ENCODE peak calls at places on chromosomes 16 and 17, in seven cellular contexts. R is HFF-Myc, C is iPS DF 6.9, F is colonic mucosa, X is A673, T is K562, Z is Panc1. V is an unnamed sample.

GRCh38 chr16:4370570-4371480 is 823 bp upstream of the VASN start:
- DNase-seq in R (no peak), C (no peak), F (peak), X (no peak), T (peak), Z (no peak), V (peak)

GRCh38 chr16:19021747-19022146 is 38.0 kb downstream of the TMC7 start:
- DNase-seq in R (no peak), C (no peak), F (no peak), X (no peak), T (no peak), Z (no peak), V (no peak)

GRCh38 chr17:59311051-59311468 is 20.4 kb upstream of the YPEL2 start:
- DNase-seq in R (peak), C (peak), F (peak), X (peak), T (peak), Z (peak), V (no peak)

GRCh38 chr17:15343749-15344148 is 2.4 kb upstream of the TEKT3 start:
- DNase-seq in R (no peak), C (no peak), F (no peak), X (no peak), T (no peak), Z (no peak), V (peak)

GRCh38 chr17:56880571-56880970 is 33.3 kb downstream of the TRIM25 start:
- DNase-seq in R (no peak), C (no peak), F (no peak), X (no peak), T (no peak), Z (no peak), V (no peak)

GRCh38 chr16:14372471-14372870 is 257.6 kb downstream of the PARN start:
- DNase-seq in R (no peak), C (no peak), F (no peak), X (no peak), T (no peak), Z (no peak), V (no peak)

GRCh38 chr17:64384253-64385186 is 6.1 kb downstream of the PECAM1 start:
- DNase-seq in R (no peak), C (no peak), F (no peak), X (no peak), T (no peak), Z (no peak), V (no peak)

GRCh38 chr16:4232541-4233386 is 9.1 kb downstream of the SRL start:
- DNase-seq in R (no peak), C (no peak), F (no peak), X (no peak), T (no peak), Z (no peak), V (no peak)

GRCh38 chr17:65243838-65244237 is 106.7 kb downstream of the RGS9 start:
- DNase-seq in R (no peak), C (no peak), F (no peak), X (peak), T (no peak), Z (no peak), V (no peak)

GRCh38 chr17:69314246-69315030 is 12.5 kb downstream of the ABCA5 start:
- DNase-seq in R (no peak), C (no peak), F (no peak), X (no peak), T (no peak), Z (no peak), V (no peak)

GRCh38 chr16:67749436-67750078 is 30.4 kb upstream of the GFOD2 start:
- DNase-seq in R (no peak), C (no peak), F (no peak), X (no peak), T (no peak), Z (no peak), V (no peak)

GRCh38 chr16:54375056-54375455 is 88.5 kb upstream of the IRX3 start:
- DNase-seq in R (no peak), C (no peak), F (no peak), X (no peak), T (no peak), Z (no peak), V (no peak)

GRCh38 chr17:39747745-39748144 is 10.0 kb downstream of the GRB7 start:
- DNase-seq in R (no peak), C (no peak), F (no peak), X (no peak), T (no peak), Z (no peak), V (no peak)

GRCh38 chr16:17945080-17945601 is 391.4 kb downstream of the NPIPA8 start:
- DNase-seq in R (no peak), C (no peak), F (no peak), X (no peak), T (peak), Z (no peak), V (peak)

GRCh38 chr17:63722403-63722802 is 19.2 kb downstream of the STRADA start:
- DNase-seq in R (no peak), C (no peak), F (no peak), X (no peak), T (no peak), Z (no peak), V (no peak)

GRCh38 chr16:88681084-88681680 is 5.1 kb downstream of the SNAI3 start:
- DNase-seq in R (no peak), C (no peak), F (peak), X (no peak), T (peak), Z (no peak), V (no peak)

GRCh38 chr17:40607641-40608040 is 40.0 kb downstream of the SMARCE1 start:
- DNase-seq in R (no peak), C (no peak), F (no peak), X (no peak), T (no peak), Z (no peak), V (no peak)

GRCh38 chr17:371583-371982 is 19.0 kb upstream of the RPH3AL start:
- DNase-seq in R (no peak), C (no peak), F (no peak), X (no peak), T (no peak), Z (no peak), V (no peak)

GRCh38 chr17:10119203-10120112 is 78.9 kb downstream of the GAS7 start:
- DNase-seq in R (no peak), C (no peak), F (peak), X (peak), T (no peak), Z (no peak), V (no peak)

GRCh38 chr17:8004899-8005298 is 2.5 kb downstream of the GUCY2D start:
- DNase-seq in R (no peak), C (no peak), F (no peak), X (no peak), T (no peak), Z (no peak), V (no peak)

GRCh38 chr17:44378171-44378705 is 11.2 kb downstream of the ITGA2B start:
- DNase-seq in R (no peak), C (no peak), F (no peak), X (no peak), T (no peak), Z (no peak), V (no peak)

GRCh38 chr17:43784068-43784467 is 3.8 kb downstream of the CFAP97D1 start:
- DNase-seq in R (no peak), C (no peak), F (no peak), X (peak), T (no peak), Z (no peak), V (no peak)

GRCh38 chr16:65117701-65118448 is 4.0 kb downstream of the CDH11 start:
- DNase-seq in R (peak), C (no peak), F (peak), X (peak), T (peak), Z (peak), V (peak)

GRCh38 chr17:7323731-7324437 is 5.3 kb downstream of the NEURL4 start:
- DNase-seq in R (no peak), C (no peak), F (peak), X (peak), T (peak), Z (no peak), V (no peak)

GRCh38 chr17:49450735-49451134 is 36.1 kb upstream of the PHB1 start:
- DNase-seq in R (no peak), C (no peak), F (no peak), X (no peak), T (no peak), Z (no peak), V (no peak)

GRCh38 chr17:40374965-40375498 is 10.5 kb upstream of the GJD3 start:
- DNase-seq in R (no peak), C (no peak), F (no peak), X (no peak), T (no peak), Z (no peak), V (no peak)

GRCh38 chr17:2904135-2904534 is 107.9 kb downstream of the RAP1GAP2 start:
- DNase-seq in R (no peak), C (no peak), F (no peak), X (no peak), T (no peak), Z (no peak), V (no peak)

GRCh38 chr16:66474750-66475199 is 47.7 kb downstream of the BEAN1 start:
- DNase-seq in R (no peak), C (no peak), F (no peak), X (peak), T (no peak), Z (no peak), V (no peak)

GRCh38 chr16:80802902-80803301 is 1.5 kb downstream of the CDYL2 start:
- DNase-seq in R (no peak), C (no peak), F (no peak), X (no peak), T (no peak), Z (no peak), V (no peak)

GRCh38 chr16:72898216-72898825 is 149.6 kb downstream of the ZFHX3 start:
- DNase-seq in R (no peak), C (no peak), F (no peak), X (no peak), T (no peak), Z (no peak), V (no peak)

GRCh38 chr17:64153565-64153964 is 23.6 kb upstream of the ERN1 start:
- DNase-seq in R (no peak), C (no peak), F (no peak), X (no peak), T (no peak), Z (no peak), V (no peak)

GRCh38 chr17:5581655-5582054 is 2.7 kb downstream of the NLRP1 start:
- DNase-seq in R (no peak), C (no peak), F (no peak), X (no peak), T (no peak), Z (no peak), V (no peak)

GRCh38 chr17:36183001-36183810 is 6.8 kb upstream of the TBC1D3B start:
- DNase-seq in R (no peak), C (no peak), F (peak), X (peak), T (peak), Z (no peak), V (no peak)

GRCh38 chr17:56350592-56350991 is 197.3 kb downstream of the ANKFN1 start:
- DNase-seq in R (no peak), C (no peak), F (no peak), X (no peak), T (no peak), Z (no peak), V (no peak)

GRCh38 chr17:77145635-77146632 is 5.2 kb downstream of the SEC14L1 start:
- DNase-seq in R (peak), C (no peak), F (peak), X (no peak), T (no peak), Z (no peak), V (no peak)

GRCh38 chr17:43733956-43734355 is 24.6 kb downstream of the SOST start:
- DNase-seq in R (no peak), C (no peak), F (no peak), X (no peak), T (no peak), Z (no peak), V (no peak)

GRCh38 chr16:2834968-2835367 is 4.9 kb downstream of the ZG16B start:
- DNase-seq in R (no peak), C (no peak), F (no peak), X (no peak), T (no peak), Z (no peak), V (no peak)

GRCh38 chr16:71172808-71173207 is 57.7 kb downstream of the HYDIN start:
- DNase-seq in R (no peak), C (no peak), F (no peak), X (no peak), T (no peak), Z (no peak), V (no peak)
- H3K4me3 ChIP-seq in R (no peak), C (no peak), F (no peak), X (no peak), T (no peak), Z (no peak), V (no peak)

GRCh38 chr16:50275428-50276127 is 9.2 kb downstream of the ADCY7 start:
- DNase-seq in R (no peak), C (no peak), F (no peak), X (no peak), T (no peak), Z (no peak), V (no peak)

GRCh38 chr16:50272687-50273381 is 6.5 kb downstream of the ADCY7 start:
- DNase-seq in R (no peak), C (no peak), F (no peak), X (no peak), T (no peak), Z (no peak), V (no peak)

GRCh38 chr16:50273382-50273690 is 7.0 kb downstream of the ADCY7 start:
- DNase-seq in R (no peak), C (no peak), F (no peak), X (no peak), T (no peak), Z (no peak), V (no peak)

GRCh38 chr16:50274771-50275415 is 8.5 kb downstream of the ADCY7 start:
- DNase-seq in R (no peak), C (no peak), F (no peak), X (no peak), T (no peak), Z (no peak), V (no peak)

DNA sequence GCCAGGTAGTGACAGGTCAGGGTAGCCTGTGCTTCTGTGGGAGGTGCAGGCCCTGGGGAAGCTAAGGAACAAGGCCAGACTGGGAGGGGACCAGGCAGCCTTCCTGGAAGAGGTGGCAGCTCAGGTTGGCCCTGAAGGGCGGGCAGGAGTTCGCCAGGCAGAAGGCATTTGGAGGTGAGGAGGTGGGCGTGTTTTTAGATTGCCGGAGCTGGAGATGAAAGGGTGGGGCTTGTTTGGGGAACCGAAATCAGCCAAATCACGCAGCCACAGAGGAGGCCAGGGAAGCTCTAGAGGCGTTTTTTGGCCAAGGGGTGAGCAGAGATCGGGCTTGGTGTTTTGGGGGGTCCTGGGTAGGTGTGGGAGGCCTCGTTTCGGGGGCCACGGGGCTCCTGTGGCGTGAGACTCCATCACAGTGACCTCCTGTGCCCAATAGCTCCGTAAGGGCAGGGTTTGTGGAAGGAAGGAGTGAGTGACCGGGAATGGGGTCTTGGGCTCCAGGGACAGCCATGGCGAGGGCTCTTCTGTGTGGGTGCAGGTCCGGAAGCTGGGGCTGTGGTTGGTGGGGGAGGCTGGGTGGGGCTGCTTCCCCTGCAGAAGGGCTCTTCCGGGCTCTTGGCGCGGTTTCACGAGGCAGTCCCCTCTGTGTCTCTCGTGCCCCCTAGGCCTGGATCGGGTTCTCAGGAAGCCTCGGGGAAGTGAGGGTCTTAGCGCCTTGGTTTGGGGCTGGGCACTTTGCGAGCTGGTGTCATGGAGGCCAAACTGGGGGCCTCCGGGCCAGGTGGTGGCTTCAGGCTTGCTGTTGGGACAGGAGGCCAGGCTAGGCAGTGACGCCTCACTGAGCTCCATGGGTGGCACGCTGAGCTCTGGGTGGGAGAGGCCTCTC is 7.8 kb downstream of the ADCY7 start:
- DNase-seq in R (no peak), C (no peak), F (peak), X (no peak), T (peak), Z (no peak), V (no peak)
- H3K4me3 ChIP-seq in R (no peak), C (no peak), F (peak), X (no peak), T (no peak), Z (no peak), V (no peak)

DNA sequence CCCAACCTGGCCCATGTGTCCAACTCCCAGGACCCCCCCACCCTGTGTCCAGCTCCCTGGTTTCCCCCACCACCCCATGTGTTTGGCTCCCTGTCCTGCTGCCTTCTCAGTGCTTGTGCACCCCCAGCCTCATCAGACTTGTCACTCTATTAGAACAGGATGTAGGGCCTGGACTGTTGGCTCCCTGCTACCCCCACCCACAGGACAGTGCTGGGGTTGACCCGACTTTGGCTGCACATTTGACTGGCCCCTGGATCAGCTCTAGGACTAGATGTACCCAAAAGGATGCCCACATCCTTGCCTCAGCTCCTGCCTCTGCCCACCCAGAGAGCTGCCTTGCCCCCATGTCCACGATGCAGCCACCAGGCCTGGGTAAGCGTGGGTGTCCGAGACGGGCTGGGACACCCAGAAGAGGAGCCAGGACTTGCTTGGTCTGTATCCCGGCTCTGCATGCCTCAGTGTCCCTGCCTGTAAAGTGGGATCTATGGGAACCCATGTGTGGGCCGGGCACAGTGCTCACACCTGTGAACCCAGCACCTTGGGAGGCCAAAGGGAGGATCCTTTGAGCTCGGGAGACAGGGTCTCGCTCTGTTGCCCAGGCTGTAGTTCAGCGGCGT is 1.5 kb upstream of the CCDC57 start:
- DNase-seq in R (no peak), C (no peak), F (no peak), X (no peak), T (no peak), Z (no peak), V (no peak)
- H3K4me3 ChIP-seq in R (no peak), C (no peak), F (no peak), X (no peak), T (no peak), Z (no peak), V (no peak)

GRCh38 chr17:3966720-3967363 is 2.6 kb upstream of the ATP2A3 start:
- DNase-seq in R (no peak), C (no peak), F (peak), X (no peak), T (no peak), Z (no peak), V (no peak)

GRCh38 chr17:3962217-3963069 is 1.8 kb downstream of the ATP2A3 start:
- DNase-seq in R (no peak), C (no peak), F (no peak), X (no peak), T (no peak), Z (no peak), V (no peak)

GRCh38 chr17:3963214-3964201 is 729 bp downstream of the ATP2A3 start:
- DNase-seq in R (no peak), C (no peak), F (peak), X (no peak), T (peak), Z (no peak), V (no peak)

GRCh38 chr17:3965123-3965800 is 1.0 kb upstream of the ATP2A3 start:
- DNase-seq in R (no peak), C (no peak), F (peak), X (peak), T (peak), Z (no peak), V (no peak)

GRCh38 chr17:3964203-3965122 is at the start of gene ATP2A3:
- DNase-seq in R (no peak), C (no peak), F (peak), X (peak), T (peak), Z (no peak), V (no peak)
- H3K4me3 ChIP-seq in R (peak), C (peak), F (peak), X (peak), T (peak), Z (peak), V (peak)

GRCh38 chr17:1646199-1646875 is 805 bp upstream of the SCARF1 start:
- DNase-seq in R (no peak), C (no peak), F (no peak), X (no peak), T (no peak), Z (no peak), V (no peak)

GRCh38 chr17:1644493-1645206 is 882 bp downstream of the SCARF1 start:
- DNase-seq in R (no peak), C (no peak), F (no peak), X (no peak), T (no peak), Z (no peak), V (no peak)

GRCh38 chr17:1643293-1643998 is 2.1 kb downstream of the SCARF1 start:
- DNase-seq in R (no peak), C (no peak), F (peak), X (peak), T (no peak), Z (no peak), V (no peak)

GRCh38 chr17:1645207-1646171 is at the start of gene SCARF1:
- DNase-seq in R (no peak), C (no peak), F (no peak), X (no peak), T (no peak), Z (no peak), V (no peak)

GRCh38 chr17:1643999-1644492 is 1.5 kb downstream of the SCARF1 start:
- DNase-seq in R (no peak), C (no peak), F (no peak), X (no peak), T (no peak), Z (no peak), V (no peak)
- H3K4me3 ChIP-seq in R (no peak), C (peak), F (peak), X (peak), T (no peak), Z (peak), V (peak)